ENCODE peak calls at places on chromosomes 11 and 22, in six cellular contexts. Z is HepG2, V is GM12878, H is A549, G is K562, Y is endothelial cell of umbilical vein. A is an unnamed sample.

GRCh38 chr11:11816511-11817319 is 25.1 kb upstream of the USP47 start:
- DNase-seq in Z (no peak), V (no peak), H (no peak), G (no peak), Y (peak; percentile 75), A (peak; percentile 14)

GRCh38 chr22:45882881-45883810 is 93.8 kb downstream of the WNT7B start:
- DNase-seq in Z (no peak), V (no peak), H (no peak), G (no peak), Y (no peak), A (no peak)

GRCh38 chr22:39300198-39300830 is 19.1 kb downstream of the RPL3 start:
- DNase-seq in Z (no peak), V (no peak), H (no peak), G (no peak), Y (no peak), A (peak; percentile 71)

GRCh38 chr11:73999581-74000306 is 9.1 kb downstream of the UCP3 start:
- DNase-seq in Z (no peak), V (no peak), H (no peak), G (no peak), Y (no peak), A (no peak)

GRCh38 chr11:35672608-35673007 is 10.0 kb downstream of the TRIM44 start:
- DNase-seq in Z (no peak), V (no peak), H (no peak), G (no peak), Y (no peak), A (no peak)

GRCh38 chr11:119314748-119315138 is 2.2 kb downstream of the MCAM start:
- DNase-seq in Z (no peak), V (no peak), H (no peak), G (no peak), Y (no peak), A (no peak)

GRCh38 chr11:130827697-130828377 is 88.4 kb downstream of the SNX19 start:
- DNase-seq in Z (peak; percentile 57), V (no peak), H (peak; percentile 69), G (peak; percentile 28), Y (peak; percentile 65), A (peak; percentile 61)

GRCh38 chr11:26793517-26793916 is 71.7 kb upstream of the SLC5A12 start:
- DNase-seq in Z (no peak), V (no peak), H (no peak), G (no peak), Y (no peak), A (no peak)

GRCh38 chr11:8338138-8338537 is 74.5 kb upstream of the LMO1 start:
- DNase-seq in Z (peak; percentile 18), V (no peak), H (peak; percentile 77), G (peak; percentile 81), Y (peak; percentile 29), A (peak; percentile 36)

GRCh38 chr11:118918686-118919280 is 6.9 kb downstream of the BCL9L start:
- DNase-seq in Z (no peak), V (no peak), H (no peak), G (no peak), Y (no peak), A (no peak)

GRCh38 chr11:118882489-118882888 is 1.2 kb upstream of the CXCR5 start:
- DNase-seq in Z (no peak), V (no peak), H (no peak), G (no peak), Y (no peak), A (peak; percentile 63)

GRCh38 chr11:65013130-65013691 is 749 bp upstream of the ARL2 start:
- DNase-seq in Z (peak; percentile 75), V (no peak), H (peak; percentile 94), G (peak; percentile 92), Y (no peak), A (peak; percentile 96)

GRCh38 chr22:33874206-33874605 is 46.1 kb downstream of the LARGE1 start:
- DNase-seq in Z (no peak), V (no peak), H (no peak), G (no peak), Y (no peak), A (no peak)

GRCh38 chr11:28729339-28729738 is 621.2 kb downstream of the METTL15 start:
- DNase-seq in Z (no peak), V (no peak), H (no peak), G (no peak), Y (no peak), A (no peak)

GRCh38 chr11:73281201-73281741 is 9.1 kb downstream of the P2RY6 start:
- DNase-seq in Z (no peak), V (no peak), H (no peak), G (no peak), Y (no peak), A (no peak)

DNA sequence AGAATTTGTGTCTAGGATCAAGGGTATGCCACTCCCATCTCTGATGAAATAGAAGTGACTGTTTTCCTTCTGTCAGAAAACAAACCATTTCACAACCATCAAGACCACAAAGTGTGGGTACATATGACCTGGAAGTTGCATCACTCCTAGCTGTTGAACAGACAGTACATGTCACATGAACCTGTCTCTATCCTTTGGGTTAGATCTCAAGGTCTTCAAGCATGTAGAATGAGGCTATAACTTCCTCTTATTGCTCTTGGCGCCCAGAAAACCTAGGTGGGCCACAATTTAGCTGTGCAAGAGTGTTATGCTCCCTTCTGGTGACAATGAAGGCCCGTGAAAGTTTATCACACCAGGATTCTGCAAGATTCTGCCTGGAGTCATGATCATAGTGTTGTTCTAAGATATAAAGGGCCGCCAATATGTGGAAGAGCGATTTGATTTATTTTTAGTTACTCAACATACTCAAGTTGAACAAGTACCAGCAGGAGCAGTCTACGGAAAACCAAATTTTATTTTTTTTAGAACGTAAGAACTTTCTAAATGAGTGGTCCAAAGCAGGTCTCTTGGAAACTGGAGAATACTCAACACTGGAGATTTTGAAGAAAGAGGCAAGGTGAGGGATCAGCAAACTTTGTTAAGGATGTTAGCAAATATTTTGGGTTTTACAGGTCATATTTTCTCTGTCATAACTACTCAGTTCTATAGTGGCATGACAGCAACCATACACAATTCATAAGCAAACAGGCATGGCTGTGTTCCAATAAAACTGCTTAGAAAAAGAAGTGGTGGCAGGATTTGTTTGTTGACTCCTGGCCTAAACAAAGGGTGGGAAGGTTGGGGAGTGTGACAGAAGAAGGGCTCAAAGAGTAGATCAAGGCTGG is 101.8 kb downstream of the USP35 start:
- DNase-seq in Z (peak; percentile 97), V (no peak), H (no peak), G (peak; percentile 42), Y (no peak), A (peak; percentile 100)
- TF ChIP-seq MYC in Z (no peak), V (no peak), H (no peak), G (peak; percentile 88), Y (no peak), A (peak; percentile 96)

DNA sequence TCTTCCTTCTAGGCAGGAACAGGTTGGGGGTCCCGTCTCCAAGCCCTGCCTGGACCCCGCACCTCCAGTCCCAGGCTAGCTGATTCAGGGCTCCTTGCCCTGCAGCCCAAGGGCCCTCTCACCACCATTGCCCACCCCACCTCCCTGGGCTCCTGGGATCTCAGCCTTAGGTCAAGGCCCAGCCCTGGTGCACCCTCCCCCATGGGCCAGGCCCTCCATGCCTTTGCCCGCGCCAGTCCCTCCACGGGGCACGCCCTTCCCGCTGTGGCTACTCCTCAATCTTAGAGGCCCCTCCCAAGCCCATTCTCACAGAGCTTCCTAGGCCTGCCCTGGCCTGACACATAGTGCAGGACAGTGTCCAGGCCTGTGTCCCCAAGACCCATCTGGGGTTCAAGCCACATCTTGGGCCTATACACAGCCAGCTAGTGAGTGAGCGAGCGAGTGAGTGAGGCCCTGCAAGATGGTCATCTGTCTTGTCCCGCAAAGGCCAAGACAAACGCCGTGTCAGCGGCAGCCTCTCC is 6.9 kb downstream of the GP1BB start:
- DNase-seq in Z (no peak), V (no peak), H (no peak), G (no peak), Y (no peak), A (no peak)
- H3K4me3 ChIP-seq in Z (no peak overlapping the region), V (no peak overlapping the region), H (no peak overlapping the region), G (no peak overlapping the region), Y (no peak overlapping the region), A (no peak overlapping the region)

GRCh38 chr11:1389932-1390587 is at the start of gene BRSK2:
- DNase-seq in Z (no peak), V (no peak), H (no peak), G (no peak), Y (no peak), A (no peak)
- TF ChIP-seq MYC in Z (no peak), V (no peak), H (no peak), G (no peak), Y (no peak), A (no peak)

DNA sequence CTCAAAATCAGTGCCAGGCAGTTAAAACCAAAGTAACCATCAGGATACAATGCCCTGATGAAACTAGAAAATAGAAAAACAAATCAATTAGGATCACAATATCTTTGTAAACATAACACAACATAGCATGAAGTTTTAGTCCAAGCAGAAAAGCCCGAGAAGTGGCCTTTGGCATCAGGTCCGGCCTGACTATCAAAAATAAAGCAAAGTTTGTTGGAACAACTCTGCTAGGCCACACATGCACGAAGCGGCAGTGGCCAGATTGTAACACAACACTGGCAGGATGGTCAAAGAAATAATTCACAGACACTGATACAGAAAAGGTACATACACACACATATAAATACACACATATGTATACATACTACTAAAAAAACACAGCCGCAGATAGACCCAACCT is 26.9 kb downstream of the CDON start:
- DNase-seq in Z (no peak), V (no peak), H (no peak), G (no peak), Y (no peak), A (no peak)
- H3K4me3 ChIP-seq in Z (no peak overlapping the region), V (no peak overlapping the region), H (no peak overlapping the region), G (no peak overlapping the region), Y (no peak overlapping the region), A (no peak overlapping the region)

GRCh38 chr11:17779861-17780594 is 45.4 kb downstream of the KCNC1 start:
- DNase-seq in Z (no peak), V (no peak), H (no peak), G (no peak), Y (no peak), A (no peak)
- TF ChIP-seq MYC in Z (no peak), V (no peak), H (no peak), G (no peak), Y (no peak), A (no peak)

DNA sequence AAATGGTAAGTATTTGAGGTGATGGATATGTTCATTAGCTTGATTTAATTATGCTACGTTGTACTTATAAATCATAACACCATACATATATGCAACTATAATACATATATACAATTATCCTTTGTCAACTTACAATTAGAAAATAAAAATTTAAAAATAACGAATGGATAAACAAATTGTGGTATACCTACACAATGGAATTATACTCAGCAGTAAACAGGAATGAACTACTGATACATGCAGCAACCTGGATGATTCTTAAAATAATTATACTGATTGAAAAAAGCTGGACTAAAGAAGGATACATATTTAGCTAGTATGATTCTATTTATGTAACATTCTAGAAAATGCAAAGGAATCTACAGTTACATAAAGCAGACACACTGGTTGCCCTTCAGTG is 425.7 kb downstream of the DYNC2H1 start:
- DNase-seq in Z (no peak), V (no peak), H (no peak), G (no peak), Y (no peak), A (no peak)
- H3K4me3 ChIP-seq in Z (no peak overlapping the region), V (no peak overlapping the region), H (no peak overlapping the region), G (no peak overlapping the region), Y (no peak overlapping the region), A (no peak overlapping the region)